ENCODE peak calls at places on chromosomes 13 and 19, in six cellular contexts. Y is stimulated activated CD4-positive, alpha-beta T cell treated with anti-CD3 and anti-CD28 coated beads, Interleukin-15, amount 100 ng/mL, for 24 hours; C is right lobe of liver; F is CD4-positive, CD25-positive, alpha-beta regulatory T cell; P is putamen; T is substantia nigra. K is an unnamed sample.

GRCh38 chr13:62243146-62243545 is 827.5 kb upstream of the PCDH20 start:
- DNase-seq in Y (no peak), C (no peak), F (no peak), P (no peak), T (no peak), K (no peak)

GRCh38 chr13:38223093-38223492 is 126.6 kb upstream of the UFM1 start:
- DNase-seq in Y (no peak), C (no peak), F (no peak), P (no peak), T (no peak), K (peak; percentile 26)

GRCh38 chr19:33630880-33631627 is 9.3 kb downstream of the CHST8 start:
- DNase-seq in Y (no peak), C (no peak), F (no peak), P (no peak), T (no peak), K (no peak)

GRCh38 chr19:11024259-11024658 is 63.4 kb downstream of the SMARCA4 start:
- DNase-seq in Y (no peak), C (peak; percentile 82), F (no peak), P (no peak), T (no peak), K (no peak)

GRCh38 chr19:17405250-17406038 is at the start of gene BST2:
- DNase-seq in Y (peak; percentile 67), C (peak; percentile 68), F (peak; percentile 59), P (peak; percentile 62), T (no peak), K (peak; percentile 39)

GRCh38 chr13:36362251-36362650 is 16.1 kb upstream of the SPART start:
- DNase-seq in Y (no peak), C (no peak), F (no peak), P (no peak), T (no peak), K (peak; percentile 90)

GRCh38 chr13:112793545-112794445 is 104.0 kb downstream of the ATP11A start:
- DNase-seq in Y (no peak), C (no peak), F (no peak), P (no peak), T (no peak), K (no peak)

GRCh38 chr13:38350114-38350617 is 515 bp downstream of the UFM1 start:
- DNase-seq in Y (peak; percentile 72), C (peak; percentile 77), F (no peak), P (no peak), T (peak; percentile 49), K (peak; percentile 59)

GRCh38 chr13:21913010-21913409 is 242.1 kb downstream of the FGF9 start:
- DNase-seq in Y (no peak), C (no peak), F (no peak), P (no peak), T (no peak), K (no peak)

K was measured in astrocyte.